ENCODE peak calls at places on chromosome 15, in four cellular contexts. I, K, A and V are unnamed samples.

GRCh38 chr15:90871716-90872480 is 3.5 kb downstream of the FURIN start:
- DNase-seq in I (no peak), K (peak; percentile 58), A (no peak), V (no peak)

GRCh38 chr15:48063411-48063985 is 57.3 kb upstream of the SLC24A5 start:
- DNase-seq in I (no peak), K (peak; percentile 14), A (no peak), V (no peak)

GRCh38 chr15:85581495-85581894 is 201.1 kb downstream of the AKAP13 start:
- DNase-seq in I (no peak), K (no peak), A (peak; percentile 19), V (no peak)

GRCh38 chr15:69789648-69790393 is 307.9 kb downstream of the TLE3 start:
- DNase-seq in I (no peak), K (no peak), A (no peak), V (no peak)

GRCh38 chr15:61228025-61228901 is 839 bp downstream of the RORA start:
- DNase-seq in I (no peak), K (peak; percentile 51), A (no peak), V (no peak)

GRCh38 chr15:99486371-99487336 is 79.1 kb upstream of the MEF2A start:
- DNase-seq in I (peak; percentile 10), K (peak; percentile 55), A (no peak), V (peak; percentile 52)

GRCh38 chr15:39174332-39174731 is 406.5 kb upstream of the THBS1 start:
- DNase-seq in I (no peak), K (no peak), A (no peak), V (no peak)

GRCh38 chr15:50051811-50052419 is 67.1 kb downstream of the ATP8B4 start:
- DNase-seq in I (peak; percentile 41), K (peak; percentile 79), A (peak; percentile 11), V (peak; percentile 75)

GRCh38 chr15:92801774-92802464 is 98.2 kb upstream of the CHD2 start:
- DNase-seq in I (peak; percentile 71), K (no peak), A (no peak), V (no peak)

GRCh38 chr15:25859838-25860645 is 3.1 kb downstream of the ATP10A start:
- DNase-seq in I (no peak), K (no peak), A (no peak), V (no peak)

GRCh38 chr15:78265752-78266224 is 1.4 kb downstream of the DNAJA4 start:
- DNase-seq in I (no peak), K (no peak), A (no peak), V (no peak)

GRCh38 chr15:60006808-60007346 is 2.8 kb downstream of the FOXB1 start:
- DNase-seq in I (no peak), K (no peak), A (no peak), V (no peak)

GRCh38 chr15:98326804-98327203 is 321.5 kb upstream of the IGF1R start:
- DNase-seq in I (no peak), K (no peak), A (no peak), V (no peak)

GRCh38 chr15:98330692-98331435 is 317.5 kb upstream of the IGF1R start:
- DNase-seq in I (no peak), K (no peak), A (no peak), V (no peak)

GRCh38 chr15:98330258-98330657 is 318.1 kb upstream of the IGF1R start:
- DNase-seq in I (no peak), K (no peak), A (no peak), V (no peak)

GRCh38 chr15:98333206-98333605 is 315.1 kb upstream of the IGF1R start:
- DNase-seq in I (no peak), K (no peak), A (no peak), V (no peak)

DNA sequence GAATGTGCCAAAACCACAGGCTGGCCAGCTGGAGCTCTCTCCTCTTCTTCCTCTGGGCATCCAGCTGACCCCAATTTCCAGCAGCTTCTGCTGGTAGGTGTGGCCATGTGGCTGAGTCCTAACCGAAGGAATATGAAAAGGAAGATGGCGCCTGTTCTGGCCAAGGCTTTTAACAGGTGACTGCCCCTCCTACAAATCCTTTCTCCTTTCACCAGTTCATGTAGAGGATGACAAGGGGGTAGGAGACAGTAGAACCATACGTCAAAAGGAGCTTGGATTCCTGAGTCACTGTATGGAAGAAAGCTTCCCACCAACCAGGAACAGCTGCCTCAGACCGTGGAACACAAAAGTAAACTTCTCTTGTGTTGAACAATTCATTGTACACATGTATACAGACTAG is 316.7 kb upstream of the IGF1R start:
- DNase-seq in I (no peak), K (no peak), A (no peak), V (no peak)
- H3K4me2 ChIP-seq in I (no peak overlapping the region), K (no peak overlapping the region), A (no peak overlapping the region), V (no peak overlapping the region)

GRCh38 chr15:72809329-72809728 is 25.8 kb upstream of the ADPGK start:
- DNase-seq in I (no peak), K (no peak), A (no peak), V (no peak)
- H3K9me2 ChIP-seq in I (no peaks in the 10 kb centered on the region), K (peaks cover 7% of the 10 kb centered on the region), A (no peaks in the 10 kb centered on the region), V (no peaks in the 10 kb centered on the region)

GRCh38 chr15:67569668-67570067 is 27.2 kb downstream of the MAP2K5 start:
- DNase-seq in I (no peak), K (no peak), A (no peak), V (no peak)

GRCh38 chr15:67571643-67572415 is 29.3 kb downstream of the MAP2K5 start:
- DNase-seq in I (no peak), K (no peak), A (no peak), V (no peak)

GRCh38 chr15:67574981-67575632 is 32.6 kb downstream of the MAP2K5 start:
- DNase-seq in I (no peak), K (peak; percentile 17), A (no peak), V (no peak)

GRCh38 chr15:67570875-67571642 is 28.6 kb downstream of the MAP2K5 start:
- DNase-seq in I (no peak), K (no peak), A (no peak), V (no peak)

GRCh38 chr15:67573194-67573593 is 30.7 kb downstream of the MAP2K5 start:
- DNase-seq in I (no peak), K (no peak), A (no peak), V (no peak)
- H3K4me2 ChIP-seq in I (no peak overlapping the region), K (no peak overlapping the region), A (no peak overlapping the region), V (no peak overlapping the region)

GRCh38 chr15:96353378-96353930 is 23.0 kb downstream of the NR2F2 start:
- DNase-seq in I (no peak), K (peak; percentile 14), A (no peak), V (no peak)
- H3K9me2 ChIP-seq in I (no peaks in the 10 kb centered on the region), K (no peaks in the 10 kb centered on the region), A (no peaks in the 10 kb centered on the region), V (no peaks in the 10 kb centered on the region)

GRCh38 chr15:72172796-72173195 is 24.8 kb downstream of the GRAMD2A start:
- DNase-seq in I (no peak), K (peak; percentile 17), A (no peak), V (no peak)
- H3K4me2 ChIP-seq in I (no peak overlapping the region), K (no peak overlapping the region), A (no peak overlapping the region), V (no peak overlapping the region)

GRCh38 chr15:98266295-98266694 is 305.8 kb downstream of the ARRDC4 start:
- DNase-seq in I (no peak), K (no peak), A (no peak), V (no peak)

GRCh38 chr15:98272586-98272985 is 312.1 kb downstream of the ARRDC4 start:
- DNase-seq in I (no peak), K (peak; percentile 32), A (no peak), V (no peak)

GRCh38 chr15:98263787-98264186 is 303.3 kb downstream of the ARRDC4 start:
- DNase-seq in I (no peak), K (no peak), A (no peak), V (no peak)

GRCh38 chr15:98268163-98268562 is 307.7 kb downstream of the ARRDC4 start:
- DNase-seq in I (no peak), K (no peak), A (no peak), V (no peak)
- H3K9me2 ChIP-seq in I (no peaks in the 10 kb centered on the region), K (no peaks in the 10 kb centered on the region), A (no peaks in the 10 kb centered on the region), V (no peaks in the 10 kb centered on the region)